ENCODE peak calls at places on chromosomes 6 and 20, in eight cellular contexts. K is transverse colon, S is stomach, G is esophagus muscularis mucosa, E is GM12878, O is endothelial cell of umbilical vein, J is K562, T is spleen. H is an unnamed sample.
A peak's percentile ranks its signal among the peaks of the same experiment; 100 is the strongest.

GRCh38 chr6:94727710-94728109 is 849.6 kb upstream of the MANEA start:
- DNase-seq in E (no peak), K (no peak), J (no peak), O (no peak), T (no peak), S (no peak), G (no peak), H (no peak)

GRCh38 chr6:90025418-90026089 is 131.3 kb downstream of the GJA10 start:
- DNase-seq in G (peak; percentile 45), O (no peak), J (no peak), K (no peak), S (no peak), E (no peak), T (no peak), H (no peak)

GRCh38 chr6:45901777-45902650 is 113.6 kb downstream of the CLIC5 start:
- DNase-seq in T (no peak), G (peak; percentile 57), O (no peak), J (no peak), S (no peak), K (no peak), E (no peak), H (no peak)

GRCh38 chr6:45532626-45533258 is 155.0 kb upstream of the SUPT3H start:
- DNase-seq in G (no peak), K (no peak), S (no peak), E (no peak), O (no peak), J (no peak), T (no peak), H (no peak)

GRCh38 chr6:42138630-42139619 is 3.5 kb downstream of the C6orf132 start:
- DNase-seq in E (no peak), J (no peak), K (no peak), T (no peak), S (no peak), G (no peak), O (peak; percentile 28), H (peak; percentile 47)

GRCh38 chr6:108884211-108885059 is 36.2 kb downstream of the ARMC2 start:
- DNase-seq in G (no peak), J (no peak), K (no peak), T (no peak), E (no peak), S (no peak), O (no peak), H (no peak)

GRCh38 chr20:1810926-1811620 is 84.1 kb upstream of the SIRPA start:
- DNase-seq in J (no peak), T (no peak), G (peak; percentile 90), O (peak; percentile 75), K (no peak), E (no peak), S (no peak), H (peak; percentile 69)

GRCh38 chr6:157224178-157224956 is 99.0 kb downstream of the TMEM242 start:
- DNase-seq in K (no peak), S (no peak), G (no peak), O (no peak), T (peak; percentile 83), E (no peak), J (no peak), H (no peak)

GRCh38 chr6:80338201-80338836 is 231.8 kb downstream of the BCKDHB start:
- DNase-seq in T (peak; percentile 88), E (no peak), G (no peak), K (peak; percentile 54), J (peak; percentile 65), S (peak; percentile 47), O (peak; percentile 31), H (no peak)

GRCh38 chr6:142474446-142475289 is 172.9 kb downstream of the ADGRG6 start:
- DNase-seq in G (no peak), T (no peak), J (peak; percentile 58), E (no peak), O (peak; percentile 71), K (no peak), S (peak; percentile 31), H (peak; percentile 6)

GRCh38 chr6:146892613-146893401 is 294.0 kb downstream of the ADGB start:
- DNase-seq in O (peak; percentile 82), G (no peak), J (peak; percentile 42), K (no peak), S (no peak), T (no peak), E (no peak), H (no peak)

GRCh38 chr6:98827295-98828159 is 6.8 kb upstream of the POU3F2 start:
- DNase-seq in E (no peak), T (peak; percentile 69), G (no peak), O (no peak), J (no peak), S (no peak), K (no peak), H (no peak)

GRCh38 chr20:14069796-14070195 is 74.5 kb downstream of the MACROD2 start:
- DNase-seq in S (no peak), T (no peak), J (no peak), K (no peak), O (no peak), E (no peak), G (no peak), H (no peak)

GRCh38 chr20:33814238-33814712 is 3.1 kb downstream of the CHMP4B start:
- DNase-seq in E (no peak), K (peak; percentile 65), J (no peak), S (no peak), T (no peak), O (peak; percentile 66), G (no peak), H (no peak)

GRCh38 chr6:7154341-7155139 is 46.8 kb downstream of the RREB1 start:
- DNase-seq in K (no peak), J (no peak), T (no peak), O (no peak), E (peak; percentile 80), S (no peak), G (no peak), H (no peak)

GRCh38 chr20:19750907-19751636 is 7.0 kb upstream of the RIN2 start:
- DNase-seq in T (no peak), K (peak; percentile 32), S (no peak), J (no peak), E (no peak), G (no peak), O (no peak), H (peak; percentile 62)

GRCh38 chr6:99092461-99092860 is 144.7 kb upstream of the FBXL4 start:
- DNase-seq in K (no peak), O (no peak), T (no peak), G (no peak), S (no peak), J (no peak), E (no peak), H (no peak)

GRCh38 chr20:57780398-57780797 is 70.6 kb upstream of the PMEPA1 start:
- DNase-seq in E (no peak), T (no peak), J (no peak), G (no peak), S (no peak), O (no peak), K (no peak), H (no peak)

GRCh38 chr6:26205161-26205624 is 118.0 kb downstream of the HFE start:
- DNase-seq in T (peak; percentile 94), G (no peak), K (peak; percentile 89), J (peak; percentile 95), O (peak; percentile 91), S (peak; percentile 77), E (no peak), H (peak; percentile 77)

GRCh38 chr6:27178001-27178730 is 69.3 kb upstream of the PRSS16 start:
- DNase-seq in G (no peak), J (no peak), E (peak; percentile 61), T (no peak), S (peak; percentile 50), K (peak; percentile 62), O (peak; percentile 88), H (peak; percentile 42)

GRCh38 chr20:24747015-24747712 is 201.9 kb upstream of the CST7 start:
- DNase-seq in O (no peak), T (peak; percentile 58), K (no peak), S (peak; percentile 7), J (no peak), E (no peak), G (no peak), H (no peak)

GRCh38 chr6:54142889-54143519 is 31.8 kb downstream of the MLIP start:
- DNase-seq in K (no peak), T (no peak), J (no peak), G (no peak), S (no peak), O (no peak), E (no peak), H (no peak)
- TF ChIP-seq POLR2A in K (no peak), T (no peak), J (no peak), G (no peak), S (no peak), O (no peak), E (no peak), H (no peak)

GRCh38 chr20:38973546-38974120 is 11.5 kb downstream of the DHX35 start:
- DNase-seq in T (no peak), E (no peak), K (no peak), O (no peak), G (no peak), J (no peak), S (peak; percentile 55), H (peak; percentile 13)

GRCh38 chr20:38973107-38973506 is 11.0 kb downstream of the DHX35 start:
- DNase-seq in T (no peak), J (no peak), K (no peak), S (no peak), O (no peak), G (no peak), E (no peak), H (no peak)

GRCh38 chr20:38979842-38980241 is 17.7 kb downstream of the DHX35 start:
- DNase-seq in J (no peak), E (no peak), K (no peak), S (no peak), G (no peak), T (no peak), O (no peak), H (no peak)

GRCh38 chr20:38979434-38979833 is 17.3 kb downstream of the DHX35 start:
- DNase-seq in S (no peak), E (no peak), T (no peak), O (no peak), K (no peak), J (no peak), G (no peak), H (no peak)

GRCh38 chr20:38975539-38976120 is 13.5 kb downstream of the DHX35 start:
- DNase-seq in K (no peak), E (no peak), T (no peak), J (no peak), O (no peak), G (no peak), S (no peak), H (no peak)
- TF ChIP-seq POLR2AphosphoS5 in K (no peak), E (no peak), T (no peak), J (no peak), O (no peak), G (no peak), S (no peak), H (no peak)

GRCh38 chr6:130933712-130934200 is 106.5 kb downstream of the SMLR1 start:
- DNase-seq in K (no peak), T (no peak), S (no peak), E (no peak), J (no peak), O (no peak), G (no peak), H (no peak)
- H3K27ac ChIP-seq in K (no peak overlapping the region), T (no peak overlapping the region), S (no peak overlapping the region), E (no peak overlapping the region), J (no peak overlapping the region), O (no peak overlapping the region), G (no peak overlapping the region), H (no peak overlapping the region)

DNA sequence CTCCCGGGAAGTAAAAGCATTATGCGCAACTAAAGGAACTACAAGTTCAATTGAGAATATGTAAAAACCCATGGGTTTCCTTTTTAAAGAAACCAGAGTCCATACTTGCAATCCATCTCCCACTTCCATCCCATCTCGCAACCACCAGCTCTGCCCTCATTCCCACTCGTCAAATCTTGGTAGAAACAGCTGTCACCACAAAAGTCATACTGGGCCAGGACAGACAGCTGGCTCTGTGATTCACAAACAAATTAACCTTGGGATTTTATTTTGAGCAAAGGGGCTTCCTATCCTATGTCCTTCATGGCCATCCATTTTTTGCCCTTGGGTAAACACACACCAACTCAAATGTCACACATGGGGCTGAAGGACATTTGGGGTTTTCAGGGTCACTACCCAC is 81.4 kb downstream of the HAO1 start:
- DNase-seq in E (no peak), J (no peak), K (no peak), S (no peak), O (no peak), G (no peak), T (no peak), H (no peak)
- TF ChIP-seq POLR2A in E (no peak), J (no peak), K (no peak), S (no peak), O (no peak), G (no peak), T (no peak), H (no peak)

H was measured in prostate gland.